ENCODE peak calls at places on chromosomes 5 and 9, in eight cellular contexts. N, H, X, B, O, I, T and J are unnamed samples.

GRCh38 chr9:135098400-135099105 is 11.1 kb downstream of the OLFM1 start:
- DNase-seq in N (peak; percentile 12), H (peak; percentile 21), X (peak; percentile 73), B (peak; percentile 90), O (no peak), I (peak; percentile 88), T (no peak), J (peak; percentile 4)

GRCh38 chr5:36777105-36777757 is 99.3 kb upstream of the NIPBL start:
- DNase-seq in N (peak; percentile 5), H (no peak), X (peak; percentile 75), B (peak; percentile 64), O (peak; percentile 15), I (peak; percentile 86), T (peak; percentile 48), J (peak; percentile 49)

GRCh38 chr9:109336409-109336808 is 15.6 kb upstream of the EPB41L4B start:
- DNase-seq in N (no peak), H (no peak), X (no peak), B (no peak), O (no peak), I (no peak), T (no peak), J (no peak)

GRCh38 chr5:37088041-37088440 is 161.1 kb downstream of the CPLANE1 start:
- DNase-seq in N (no peak), H (no peak), X (no peak), B (no peak), O (no peak), I (no peak), T (no peak), J (no peak)

GRCh38 chr9:78288214-78288892 is 8.6 kb upstream of the PSAT1 start:
- DNase-seq in N (no peak), H (no peak), X (no peak), B (no peak), O (no peak), I (peak; percentile 29), T (no peak), J (no peak)

GRCh38 chr9:118170032-118170955 is 466.1 kb downstream of the TLR4 start:
- DNase-seq in N (peak; percentile 16), H (peak; percentile 17), X (peak; percentile 73), B (peak; percentile 84), O (no peak), I (peak; percentile 82), T (peak; percentile 57), J (peak; percentile 31)

GRCh38 chr5:14699159-14699558 is 34.6 kb downstream of the OTULIN start:
- DNase-seq in N (no peak), H (no peak), X (no peak), B (no peak), O (no peak), I (no peak), T (no peak), J (no peak)

GRCh38 chr9:123318192-123318591 is 37.8 kb upstream of the CRB2 start:
- DNase-seq in N (no peak), H (no peak), X (no peak), B (no peak), O (no peak), I (no peak), T (no peak), J (no peak)

GRCh38 chr5:140753561-140753960 is 32.4 kb upstream of the PCDHA1 start:
- DNase-seq in N (no peak), H (no peak), X (no peak), B (no peak), O (no peak), I (no peak), T (no peak), J (no peak)

GRCh38 chr5:9207820-9208418 is 338.0 kb downstream of the SEMA5A start:
- DNase-seq in N (peak; percentile 67), H (peak; percentile 52), X (peak; percentile 68), B (peak; percentile 66), O (peak; percentile 3), I (peak; percentile 64), T (peak; percentile 32), J (peak; percentile 90)

GRCh38 chr9:16542290-16542689 is 328.2 kb downstream of the BNC2 start:
- DNase-seq in N (no peak), H (no peak), X (no peak), B (no peak), O (no peak), I (no peak), T (no peak), J (no peak)

GRCh38 chr5:128949847-128950546 is 15.3 kb upstream of the SLC27A6 start:
- DNase-seq in N (no peak), H (no peak), X (no peak), B (no peak), O (no peak), I (no peak), T (no peak), J (peak; percentile 5)

GRCh38 chr9:91177081-91177480 is 184.6 kb downstream of the AUH start:
- DNase-seq in N (no peak), H (no peak), X (no peak), B (no peak), O (no peak), I (no peak), T (no peak), J (no peak)

GRCh38 chr9:123073991-123074422 is 40.5 kb downstream of the GPR21 start:
- DNase-seq in N (no peak), H (no peak), X (no peak), B (no peak), O (no peak), I (no peak), T (no peak), J (no peak)

GRCh38 chr9:34985311-34985899 is 4.1 kb upstream of the DNAJB5 start:
- DNase-seq in N (peak; percentile 76), H (peak; percentile 65), X (peak; percentile 79), B (peak; percentile 80), O (peak; percentile 59), I (peak; percentile 84), T (peak; percentile 68), J (peak; percentile 65)

GRCh38 chr5:145283101-145283500 is 552.0 kb downstream of the PRELID2 start:
- DNase-seq in N (no peak), H (no peak), X (no peak), B (no peak), O (no peak), I (no peak), T (no peak), J (no peak)

GRCh38 chr9:26735160-26735559 is 157.4 kb downstream of the CAAP1 start:
- DNase-seq in N (no peak), H (no peak), X (no peak), B (no peak), O (no peak), I (no peak), T (no peak), J (no peak)

GRCh38 chr5:124675921-124676846 is 70.3 kb downstream of the ZNF608 start:
- DNase-seq in N (no peak), H (no peak), X (no peak), B (no peak), O (no peak), I (no peak), T (no peak), J (no peak)
- H3K27ac ChIP-seq in N (no peak overlapping the region), H (no peak overlapping the region), X (peak overlapping the region; percentile 67), B (no peak overlapping the region), O (no peak overlapping the region), I (no peak overlapping the region), T (peak overlapping the region; percentile 98), J (no peak overlapping the region)

GRCh38 chr5:95891499-95891898 is 69.0 kb upstream of the GLRX start:
- DNase-seq in N (no peak), H (no peak), X (no peak), B (no peak), O (no peak), I (no peak), T (no peak), J (no peak)

GRCh38 chr5:95892784-95893354 is 68.8 kb downstream of the ELL2 start:
- DNase-seq in N (peak; percentile 14), H (peak; percentile 62), X (peak; percentile 45), B (peak; percentile 42), O (peak; percentile 16), I (peak; percentile 70), T (peak; percentile 33), J (peak; percentile 56)

GRCh38 chr5:95899040-95899439 is 62.6 kb downstream of the ELL2 start:
- DNase-seq in N (no peak), H (no peak), X (no peak), B (no peak), O (no peak), I (no peak), T (no peak), J (no peak)

GRCh38 chr5:95895771-95896170 is 65.9 kb downstream of the ELL2 start:
- DNase-seq in N (no peak), H (no peak), X (no peak), B (peak; percentile 81), O (no peak), I (peak; percentile 65), T (no peak), J (no peak)

GRCh38 chr5:95895223-95895622 is 66.4 kb downstream of the ELL2 start:
- DNase-seq in N (no peak), H (no peak), X (no peak), B (peak; percentile 45), O (no peak), I (peak; percentile 54), T (no peak), J (no peak)
- TF ChIP-seq EZH2phosphoT487 in N (no peak), H (no peak), X (no peak), B (no peak), O (no peak), I (no peak), T (no peak), J (no peak)

DNA sequence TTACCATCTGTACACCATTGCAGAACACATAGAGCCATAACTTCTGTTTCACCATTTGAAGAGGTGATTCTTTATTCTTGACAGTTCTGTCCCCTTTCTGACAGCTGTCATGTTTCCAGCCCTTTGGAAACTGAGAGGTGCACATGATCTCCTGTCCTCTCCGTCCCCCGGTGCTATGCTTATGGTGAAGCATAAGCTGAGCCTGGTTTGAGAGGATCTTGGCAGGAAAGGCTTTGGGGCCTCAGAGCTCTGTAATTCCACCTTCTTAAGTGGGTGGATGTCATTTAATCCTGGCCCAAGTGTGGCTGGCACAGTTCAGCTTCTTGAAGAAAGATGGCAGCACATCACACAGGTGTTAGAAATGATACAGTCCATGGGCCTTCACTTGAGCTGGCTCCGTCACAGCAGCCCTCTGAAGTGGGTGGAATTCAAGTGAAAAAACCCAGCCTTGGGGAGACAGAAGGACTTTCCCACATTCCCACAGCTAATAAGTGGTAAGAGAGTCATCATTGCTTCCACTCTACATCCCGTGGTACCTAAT is 30.7 kb upstream of the GRPEL2 start:
- DNase-seq in N (peak; percentile 19), H (no peak), X (no peak), B (no peak), O (no peak), I (no peak), T (no peak), J (peak; percentile 26)
- TF ChIP-seq CTCF in N (peak; percentile 59), H (no peak), X (no peak), B (no peak), O (peak; percentile 31), I (peak; percentile 28), T (no peak), J (peak; percentile 42)

DNA sequence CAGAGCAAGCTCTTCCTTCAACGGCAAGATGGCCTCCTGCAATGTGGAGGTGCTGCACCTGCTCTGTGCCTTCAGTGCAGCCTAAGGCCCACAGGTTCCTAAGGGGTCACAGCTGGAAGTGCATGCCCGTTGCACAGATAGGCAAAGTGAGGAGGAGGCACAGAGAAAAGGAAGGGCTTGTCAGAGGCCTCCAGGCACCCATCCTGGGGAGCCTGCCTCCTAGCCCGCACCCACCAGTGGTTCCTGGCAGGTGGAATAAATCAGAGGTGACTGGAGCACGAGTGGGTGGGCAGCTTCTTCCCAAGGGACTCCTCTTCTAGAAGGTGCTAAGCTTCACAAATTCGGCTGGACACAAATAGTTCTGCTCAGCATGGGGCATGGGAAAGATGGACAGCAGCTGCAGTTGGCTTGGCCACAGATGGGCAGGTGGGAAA is 52.8 kb upstream of the STXBP1 start:
- DNase-seq in N (no peak), H (no peak), X (no peak), B (no peak), O (no peak), I (no peak), T (no peak), J (no peak)
- H3K27ac ChIP-seq in N (no peak overlapping the region), H (no peak overlapping the region), X (no peak overlapping the region), B (no peak overlapping the region), O (peak overlapping the region; percentile 79), I (no peak overlapping the region), T (peak overlapping the region; percentile 92), J (no peak overlapping the region)